ENCODE peak calls at places on chromosomes 1 and 21, in four cellular contexts. One of them, this sample, is unnamed.

GRCh38 chr1:211639500-211640361 is 35.7 kb downstream of the NEK2 start:
- DNase-seq in SK-N-SH: no peak
- DNase-seq in K562: no peak
- DNase-seq in GM12891: no peak
- DNase-seq in this sample: no peak

GRCh38 chr1:228101994-228102790 is 933 bp downstream of the C1orf35 start:
- DNase-seq in GM12891: peak
- DNase-seq in K562: peak
- DNase-seq in SK-N-SH: peak
- DNase-seq in this sample: peak

GRCh38 chr1:232227171-232227740 is 402.7 kb downstream of the SIPA1L2 start:
- DNase-seq in GM12891: no peak
- DNase-seq in SK-N-SH: no peak
- DNase-seq in K562: no peak
- DNase-seq in this sample: no peak

GRCh38 chr1:7579016-7579415 is 192.1 kb upstream of the VAMP3 start:
- DNase-seq in SK-N-SH: no peak
- DNase-seq in K562: no peak
- DNase-seq in GM12891: no peak
- DNase-seq in this sample: no peak

GRCh38 chr1:74571875-74572274 is 59.5 kb upstream of the LRRC53 start:
- DNase-seq in GM12891: no peak
- DNase-seq in K562: no peak
- DNase-seq in SK-N-SH: no peak
- DNase-seq in this sample: no peak

GRCh38 chr1:10033359-10033845 is 644 bp downstream of the UBE4B start:
- DNase-seq in GM12891: no peak
- DNase-seq in SK-N-SH: no peak
- DNase-seq in K562: peak
- DNase-seq in this sample: peak

GRCh38 chr1:247347395-247348222 is 15.9 kb upstream of the ZNF496 start:
- DNase-seq in SK-N-SH: no peak
- DNase-seq in K562: no peak
- DNase-seq in GM12891: no peak
- DNase-seq in this sample: no peak

GRCh38 chr1:54105080-54105479 is 47.7 kb downstream of the CDCP2 start:
- DNase-seq in K562: no peak
- DNase-seq in SK-N-SH: no peak
- DNase-seq in GM12891: no peak
- DNase-seq in this sample: no peak

GRCh38 chr1:98903261-98903660 is 101.4 kb downstream of the PLPPR5 start:
- DNase-seq in SK-N-SH: no peak
- DNase-seq in GM12891: no peak
- DNase-seq in K562: no peak
- DNase-seq in this sample: no peak

DNA sequence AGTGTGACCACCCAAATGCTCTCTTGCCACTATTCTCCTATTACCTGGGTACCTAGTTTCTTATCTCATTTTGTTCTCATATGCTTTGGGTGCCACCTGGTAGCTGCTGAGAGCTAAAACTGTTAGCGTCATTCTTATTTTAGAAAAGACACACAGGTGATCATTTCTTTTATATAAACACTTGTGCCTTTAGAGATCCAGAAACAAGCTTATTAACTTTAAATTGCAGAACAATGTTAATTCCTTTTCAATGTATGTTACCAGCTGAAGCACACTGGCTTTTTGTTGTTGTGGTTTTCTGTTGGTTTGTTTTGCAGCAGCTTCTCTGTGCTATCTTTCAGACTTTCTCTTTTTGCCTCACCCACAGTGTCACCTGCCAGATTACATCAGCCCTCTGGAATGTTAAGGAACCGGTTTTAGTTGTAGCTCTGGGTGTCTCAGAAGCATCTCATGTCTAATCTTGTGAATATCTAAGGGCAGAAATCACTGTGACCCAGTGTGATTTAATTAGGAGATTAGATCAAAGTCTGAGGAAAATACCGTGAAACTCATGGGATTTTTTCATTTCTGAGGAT is 43.4 kb upstream of the SLC19A2 start:
- DNase-seq in GM12891: no peak
- DNase-seq in K562: no peak
- DNase-seq in SK-N-SH: no peak
- DNase-seq in this sample: no peak
- TF ChIP-seq TAF1 in GM12891: no peak
- TF ChIP-seq TAF1 in K562: no peak
- TF ChIP-seq TAF1 in SK-N-SH: no peak
- TF ChIP-seq TAF1 in this sample: no peak

DNA sequence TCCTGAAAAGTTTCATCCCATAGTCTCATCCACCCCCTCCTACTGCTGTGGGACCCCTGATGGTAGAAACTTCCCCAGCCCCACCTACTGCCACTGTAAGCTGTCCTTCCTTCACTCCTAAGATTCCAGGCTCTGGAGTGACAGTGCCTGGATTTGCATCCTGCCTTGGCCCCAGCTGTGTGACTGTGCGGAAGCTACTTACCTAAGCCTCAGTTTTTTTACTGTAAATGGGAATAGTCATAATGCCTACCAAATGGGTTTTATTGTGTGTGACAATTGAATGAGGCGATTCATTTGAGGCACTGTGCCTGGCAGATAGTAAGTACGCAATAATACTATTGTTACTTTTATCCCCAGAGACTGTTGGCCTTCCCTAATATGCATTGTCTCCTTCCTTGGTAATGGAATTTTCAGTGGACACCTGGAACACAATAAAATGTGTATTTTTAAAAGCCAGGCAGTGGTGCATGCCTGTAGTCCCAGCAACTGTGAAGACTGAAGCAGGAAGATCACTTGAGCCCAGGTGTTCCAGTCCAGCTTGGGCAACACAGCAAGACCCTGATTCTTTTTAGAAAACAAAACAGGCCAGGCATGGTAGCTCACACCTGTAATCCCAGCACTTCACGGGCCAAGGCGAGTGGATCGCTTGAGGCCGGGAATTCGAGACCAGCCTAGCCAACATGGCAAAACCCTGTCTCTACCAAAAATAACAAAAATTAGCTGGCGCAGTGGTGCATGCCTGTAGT is 55.0 kb upstream of the ZNF326 start:
- DNase-seq in K562: no peak
- DNase-seq in SK-N-SH: no peak
- DNase-seq in GM12891: no peak
- DNase-seq in this sample: no peak
- TF ChIP-seq TAF1 in K562: no peak
- TF ChIP-seq TAF1 in SK-N-SH: no peak
- TF ChIP-seq TAF1 in GM12891: no peak
- TF ChIP-seq TAF1 in this sample: no peak

GRCh38 chr1:185317886-185318310 is 855 bp upstream of the IVNS1ABP start:
- DNase-seq in SK-N-SH: peak
- DNase-seq in K562: peak
- DNase-seq in GM12891: peak
- DNase-seq in this sample: peak
- TF ChIP-seq TAF1 in SK-N-SH: no peak
- TF ChIP-seq TAF1 in K562: no peak
- TF ChIP-seq TAF1 in GM12891: no peak
- TF ChIP-seq TAF1 in this sample: no peak

GRCh38 chr1:13593511-13594131 is 10.0 kb downstream of the PDPN start:
- DNase-seq in K562: no peak
- DNase-seq in GM12891: no peak
- DNase-seq in SK-N-SH: no peak
- DNase-seq in this sample: no peak
- TF ChIP-seq TAF1 in K562: no peak
- TF ChIP-seq TAF1 in GM12891: no peak
- TF ChIP-seq TAF1 in SK-N-SH: no peak
- TF ChIP-seq TAF1 in this sample: no peak

DNA sequence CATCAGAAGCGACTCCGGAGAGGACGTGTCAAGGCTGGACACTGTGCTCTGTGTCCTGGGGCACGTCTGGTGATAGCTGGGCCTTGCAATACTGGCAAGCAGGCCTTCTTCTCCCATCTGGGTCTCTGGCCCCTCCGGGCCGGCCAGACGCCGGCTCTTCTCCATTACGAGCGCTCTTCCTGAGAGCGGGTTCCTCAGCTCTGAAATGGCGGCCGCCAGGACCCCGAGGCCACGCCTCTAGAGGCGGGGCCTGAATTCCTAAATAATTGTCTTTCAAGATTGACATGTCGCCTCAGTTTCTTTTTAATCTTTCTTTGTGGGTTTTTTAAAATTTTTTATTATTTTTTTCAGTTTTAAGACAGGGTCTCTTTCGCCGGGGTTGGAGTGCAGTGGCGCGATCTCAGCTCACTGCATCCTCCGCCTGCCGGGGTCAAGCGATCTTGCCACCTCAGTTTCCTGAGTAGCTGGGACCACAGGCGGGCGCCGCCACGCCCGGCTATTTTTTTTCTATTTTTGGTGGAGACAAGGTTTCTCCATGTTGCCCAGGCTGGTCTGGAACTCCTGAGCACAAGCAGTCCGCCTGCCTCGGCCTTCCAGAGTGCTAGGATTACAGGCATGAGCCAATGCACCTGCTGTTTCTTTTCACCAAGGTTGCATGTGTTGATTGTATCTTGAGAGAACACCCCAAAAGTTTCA is 9.2 kb downstream of the RNF2 start:
- DNase-seq in K562: no peak
- DNase-seq in GM12891: no peak
- DNase-seq in SK-N-SH: no peak
- DNase-seq in this sample: no peak
- TF ChIP-seq TAF1 in K562: no peak
- TF ChIP-seq TAF1 in GM12891: no peak
- TF ChIP-seq TAF1 in SK-N-SH: no peak
- TF ChIP-seq TAF1 in this sample: no peak

DNA sequence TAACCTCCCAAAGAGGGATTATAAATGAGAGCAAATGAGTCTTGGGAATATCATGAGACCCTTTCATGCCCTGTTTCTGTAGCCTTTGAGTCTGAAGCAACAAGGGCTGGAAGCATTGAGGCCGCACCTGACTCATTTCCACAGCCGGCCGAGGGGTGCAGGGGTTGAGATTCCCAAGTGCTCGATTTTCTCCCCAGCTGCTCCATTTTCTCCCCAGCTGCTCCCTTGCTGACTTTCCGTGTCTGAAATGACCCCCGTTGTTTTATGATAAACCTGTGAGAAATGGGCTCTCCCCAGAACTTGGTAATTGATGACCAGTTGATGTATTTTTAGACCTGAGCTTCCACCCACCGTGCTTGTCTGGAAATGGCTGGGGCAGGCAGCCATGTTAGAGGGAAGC is 22.9 kb downstream of the SIM2 start:
- DNase-seq in SK-N-SH: no peak
- DNase-seq in GM12891: no peak
- DNase-seq in K562: no peak
- DNase-seq in this sample: no peak
- TF ChIP-seq TAF1 in SK-N-SH: no peak
- TF ChIP-seq TAF1 in GM12891: no peak
- TF ChIP-seq TAF1 in K562: no peak
- TF ChIP-seq TAF1 in this sample: no peak

GRCh38 chr21:43719748-43720538 is 1.0 kb downstream of the PDXK start:
- DNase-seq in GM12891: no peak
- DNase-seq in SK-N-SH: no peak
- DNase-seq in K562: peak
- DNase-seq in this sample: no peak
- TF ChIP-seq TAF1 in GM12891: no peak
- TF ChIP-seq TAF1 in SK-N-SH: no peak
- TF ChIP-seq TAF1 in K562: no peak
- TF ChIP-seq TAF1 in this sample: no peak

DNA sequence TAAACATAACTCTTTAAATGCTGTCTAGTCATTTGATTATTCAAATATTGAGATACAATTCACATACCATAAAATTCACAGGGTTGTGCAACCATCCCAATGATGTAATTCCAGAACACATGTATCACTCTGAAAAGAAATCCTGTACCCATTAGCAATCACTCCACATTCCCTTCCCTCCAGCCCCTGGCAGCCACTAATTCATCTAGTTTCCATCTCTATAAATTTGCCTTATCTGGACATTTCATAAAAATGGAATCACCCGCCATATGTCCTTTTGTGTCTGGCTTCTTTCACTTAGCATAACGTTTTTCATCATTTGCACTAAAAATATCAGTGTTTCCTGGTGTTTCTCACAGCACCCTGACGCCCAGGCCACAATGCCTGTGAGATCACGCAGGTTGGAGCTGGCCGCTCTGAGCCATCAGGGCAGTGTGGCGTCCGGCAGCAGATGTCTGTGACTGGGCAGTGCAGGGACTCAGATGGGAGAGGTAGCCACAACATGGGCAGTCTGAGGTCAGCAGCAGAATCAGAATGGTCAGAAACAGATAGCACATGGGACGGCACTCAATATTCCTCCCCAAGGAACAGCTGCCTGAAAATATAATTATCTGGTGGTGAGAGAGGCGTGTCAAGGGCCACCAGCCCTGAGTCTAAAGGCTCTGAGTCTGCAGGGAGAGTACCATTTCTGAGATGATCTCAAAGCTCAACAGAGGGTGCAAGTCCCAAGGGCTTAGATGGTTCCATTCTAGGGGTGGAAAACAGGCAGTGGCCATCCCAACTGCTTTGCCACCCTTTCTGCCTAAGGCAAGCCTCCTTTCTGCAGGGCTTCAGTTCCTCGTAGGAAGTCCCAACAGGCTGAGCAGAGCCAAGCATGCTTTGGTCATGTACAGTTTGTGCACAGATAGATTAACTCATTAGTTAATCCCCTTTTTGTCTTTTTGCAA is 129.4 kb upstream of the EDN2 start:
- DNase-seq in K562: no peak
- DNase-seq in SK-N-SH: peak
- DNase-seq in GM12891: no peak
- DNase-seq in this sample: no peak
- TF ChIP-seq TAF1 in K562: no peak
- TF ChIP-seq TAF1 in SK-N-SH: no peak
- TF ChIP-seq TAF1 in GM12891: no peak
- TF ChIP-seq TAF1 in this sample: no peak

GRCh38 chr1:84133479-84133878 is 10.6 kb upstream of the PRKACB start:
- DNase-seq in K562: no peak
- DNase-seq in GM12891: no peak
- DNase-seq in SK-N-SH: no peak
- DNase-seq in this sample: no peak

GRCh38 chr1:84135341-84135740 is 8.7 kb upstream of the PRKACB start:
- DNase-seq in SK-N-SH: no peak
- DNase-seq in GM12891: no peak
- DNase-seq in K562: no peak
- DNase-seq in this sample: no peak
- TF ChIP-seq TAF1 in SK-N-SH: no peak
- TF ChIP-seq TAF1 in GM12891: no peak
- TF ChIP-seq TAF1 in K562: no peak
- TF ChIP-seq TAF1 in this sample: no peak

DNA sequence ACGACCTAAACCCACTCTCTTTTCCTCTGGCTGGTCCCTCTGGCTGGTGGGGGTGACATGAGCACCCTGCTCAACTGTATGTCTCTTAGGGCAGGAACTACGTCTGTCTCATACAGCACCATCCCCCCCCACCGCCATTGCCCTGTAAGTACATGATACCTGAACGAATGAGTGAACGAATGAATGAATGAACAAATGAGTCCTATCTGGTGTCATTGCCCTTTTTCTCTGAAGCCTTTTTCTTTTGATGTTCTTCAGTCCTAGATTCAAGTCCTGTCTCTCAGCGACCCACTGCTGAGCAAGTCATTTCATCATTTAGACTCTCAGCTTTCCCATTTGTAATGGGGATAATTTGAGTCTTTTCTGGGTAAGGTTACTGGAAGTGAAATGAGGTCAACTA is 10.8 kb downstream of the MATN1 start:
- DNase-seq in SK-N-SH: no peak
- DNase-seq in GM12891: no peak
- DNase-seq in K562: no peak
- DNase-seq in this sample: no peak
- TF ChIP-seq TAF1 in SK-N-SH: no peak
- TF ChIP-seq TAF1 in GM12891: no peak
- TF ChIP-seq TAF1 in K562: no peak
- TF ChIP-seq TAF1 in this sample: no peak